ENCODE peak calls at places on chromosomes 1 and 21, in seven cellular contexts. A, Z, L, H, F, G and J are unnamed samples.

GRCh38 chr1:242242983-242243382 is 244.1 kb upstream of the MAP1LC3C start:
- DNase-seq in H (no peak), L (no peak), Z (no peak), G (no peak), F (no peak), A (no peak), J (no peak)

GRCh38 chr21:38950388-38951094 is 144.8 kb downstream of the ETS2 start:
- DNase-seq in H (no peak), A (no peak), G (no peak), L (no peak), Z (peak; percentile 87), F (no peak), J (no peak)

GRCh38 chr1:229862017-229862774 is 204.8 kb upstream of the GALNT2 start:
- DNase-seq in L (no peak), A (peak; percentile 69), F (no peak), G (no peak), H (no peak), Z (no peak), J (no peak)

GRCh38 chr21:31614705-31615104 is 44.8 kb upstream of the SOD1 start:
- DNase-seq in L (no peak), A (no peak), F (no peak), G (no peak), H (no peak), Z (no peak), J (no peak)

GRCh38 chr1:208557046-208557445 is 312.9 kb upstream of the PLXNA2 start:
- DNase-seq in F (no peak), A (no peak), G (no peak), H (no peak), Z (no peak), L (no peak), J (no peak)

GRCh38 chr1:101506541-101507164 is 269.8 kb downstream of the S1PR1 start:
- DNase-seq in H (peak; percentile 24), F (peak; percentile 37), G (peak; percentile 19), L (no peak), Z (peak; percentile 50), A (peak; percentile 62), J (no peak)

GRCh38 chr1:107000907-107001306 is 55.6 kb upstream of the PRMT6 start:
- DNase-seq in H (no peak), F (no peak), A (no peak), Z (no peak), G (no peak), L (no peak), J (no peak)

GRCh38 chr1:88701275-88701674 is 17.2 kb downstream of the PKN2 start:
- DNase-seq in A (no peak), L (no peak), G (no peak), H (no peak), Z (no peak), F (no peak), J (no peak)

GRCh38 chr1:116382321-116382720 is 9.3 kb downstream of the ATP1A1 start:
- DNase-seq in H (no peak), F (no peak), Z (no peak), L (no peak), A (no peak), G (no peak), J (no peak)

GRCh38 chr1:66364578-66365391 is 169.2 kb upstream of the SGIP1 start:
- DNase-seq in G (no peak), L (no peak), A (no peak), Z (no peak), H (no peak), F (no peak), J (no peak)

GRCh38 chr1:61588736-61589381 is 136.1 kb downstream of the TM2D1 start:
- DNase-seq in G (peak; percentile 52), Z (peak; percentile 77), H (peak; percentile 59), A (peak; percentile 85), F (peak; percentile 37), L (no peak), J (peak; percentile 24)

GRCh38 chr1:57966751-57967406 is 543.0 kb upstream of the DAB1 start:
- DNase-seq in F (no peak), H (no peak), G (no peak), Z (no peak), A (peak; percentile 73), L (no peak), J (no peak)

GRCh38 chr1:12615166-12615915 is 2.7 kb downstream of the DHRS3 start:
- DNase-seq in F (no peak), G (no peak), H (no peak), A (no peak), Z (peak; percentile 53), L (no peak), J (no peak)

GRCh38 chr1:40096977-40097782 is at the start of gene PPT1:
- DNase-seq in G (peak; percentile 68), F (peak; percentile 75), H (peak; percentile 41), Z (peak; percentile 88), A (peak; percentile 92), L (peak; percentile 61), J (peak; percentile 53)

GRCh38 chr1:40094481-40095110 is 2.5 kb downstream of the PPT1 start:
- DNase-seq in G (no peak), F (no peak), Z (no peak), A (no peak), H (no peak), L (no peak), J (no peak)

GRCh38 chr1:40092241-40092640 is 4.8 kb downstream of the PPT1 start:
- DNase-seq in F (no peak), L (no peak), G (no peak), H (no peak), A (no peak), Z (no peak), J (no peak)

GRCh38 chr1:40092811-40093617 is 4.0 kb downstream of the PPT1 start:
- DNase-seq in G (no peak), H (no peak), A (no peak), L (no peak), F (no peak), Z (no peak), J (no peak)

DNA sequence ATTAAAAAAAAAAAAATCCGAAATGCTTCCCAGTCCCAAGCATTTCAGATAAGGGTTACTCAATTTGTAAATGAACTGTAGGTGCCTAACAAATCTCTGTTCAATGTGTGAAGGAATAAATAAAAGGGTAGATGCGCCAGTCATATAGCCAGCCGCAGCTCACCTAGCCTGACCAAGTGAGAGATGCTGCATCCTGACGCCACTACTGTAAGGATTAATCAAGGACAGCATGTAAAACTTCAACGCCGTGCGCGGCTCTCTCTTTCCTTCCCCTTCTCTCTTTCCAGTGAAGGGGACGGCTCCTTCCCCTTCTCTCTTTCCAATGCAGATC is 441 bp downstream of the PPT1 start:
- DNase-seq in G (no peak), F (no peak), H (no peak), A (no peak), L (no peak), Z (no peak), J (no peak)
- H3K27ac ChIP-seq in G (no peak overlapping the region), F (peak overlapping the region; percentile 47), H (no peak overlapping the region), A (no peak overlapping the region), L (peak overlapping the region; percentile 66), Z (no peak overlapping the region), J (peak overlapping the region; percentile 59)

GRCh38 chr1:46451948-46452930 is 37.4 kb upstream of the DMBX1 start:
- DNase-seq in G (no peak), F (no peak), Z (no peak), L (no peak), H (no peak), A (no peak), J (no peak)
- H3K27me3 ChIP-seq in G (peaks cover 57% of the 10 kb centered on the region), F (peaks cover 6% of the 10 kb centered on the region), Z (peaks cover 25% of the 10 kb centered on the region), L (peaks cover 20% of the 10 kb centered on the region), H (no peaks in the 10 kb centered on the region), A (peaks cover 100% of the 10 kb centered on the region), J (peaks cover 20% of the 10 kb centered on the region)

GRCh38 chr1:21095918-21096426 is 80.7 kb downstream of the EIF4G3 start:
- DNase-seq in F (no peak), Z (no peak), L (no peak), G (no peak), A (no peak), H (no peak), J (no peak)

GRCh38 chr1:21098186-21098915 is 78.3 kb downstream of the EIF4G3 start:
- DNase-seq in A (no peak), L (no peak), H (no peak), Z (no peak), F (no peak), G (no peak), J (no peak)

GRCh38 chr1:21099869-21100131 is 76.9 kb downstream of the EIF4G3 start:
- DNase-seq in F (no peak), A (no peak), Z (no peak), H (no peak), L (no peak), G (no peak), J (no peak)

GRCh38 chr1:21099034-21099868 is 77.4 kb downstream of the EIF4G3 start:
- DNase-seq in L (no peak), Z (no peak), F (no peak), G (no peak), H (no peak), A (no peak), J (no peak)

GRCh38 chr1:21097744-21098143 is 79.0 kb downstream of the EIF4G3 start:
- DNase-seq in Z (no peak), L (no peak), H (no peak), A (no peak), G (no peak), F (no peak), J (no peak)
- H3K36me3 ChIP-seq in Z (no peaks in the 10 kb centered on the region), L (no peaks in the 10 kb centered on the region), H (no peaks in the 10 kb centered on the region), A (peaks cover 9% of the 10 kb centered on the region), G (no peaks in the 10 kb centered on the region), F (no peaks in the 10 kb centered on the region), J (no peaks in the 10 kb centered on the region)

DNA sequence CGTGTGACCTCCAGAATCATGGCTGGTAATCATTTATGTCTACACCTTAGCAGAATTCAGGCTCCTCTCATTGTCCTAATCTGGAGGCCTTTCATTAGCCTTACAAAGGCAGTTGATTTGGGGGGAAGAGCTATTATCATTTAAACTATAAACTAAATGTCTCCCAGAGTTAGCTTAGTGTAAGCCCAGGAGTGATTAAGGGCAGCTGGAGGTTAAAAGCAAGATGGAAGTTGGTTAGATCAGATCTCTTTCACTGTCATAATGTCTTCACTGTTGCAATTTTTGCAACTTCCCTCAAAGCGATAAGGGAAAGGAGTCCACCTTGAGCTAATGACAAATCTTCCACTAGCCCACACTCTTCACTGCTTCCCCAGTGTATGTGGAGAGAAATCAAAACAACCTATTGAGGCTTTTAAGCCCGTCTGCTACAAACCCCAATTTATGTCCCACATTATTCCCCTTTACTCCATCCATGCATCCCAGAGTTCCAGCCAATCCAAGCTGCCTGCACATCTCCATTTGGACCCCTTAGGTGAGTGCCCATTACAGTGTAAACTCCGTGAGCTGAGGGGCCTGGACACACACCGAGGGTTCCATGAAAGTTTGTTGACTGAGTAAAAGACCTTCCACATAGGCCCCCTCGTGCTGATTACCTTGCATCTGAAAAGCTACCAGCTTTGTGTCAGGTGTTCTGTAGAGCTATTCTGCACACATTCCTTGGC is 61.4 kb upstream of the KLHDC7A start:
- DNase-seq in L (no peak), Z (no peak), G (no peak), A (no peak), F (no peak), H (no peak), J (no peak)
- H3K27ac ChIP-seq in L (no peak overlapping the region), Z (no peak overlapping the region), G (no peak overlapping the region), A (no peak overlapping the region), F (no peak overlapping the region), H (no peak overlapping the region), J (no peak overlapping the region)